ENCODE peak calls at places on chromosome X, in four cellular contexts. Z is K562, L is IMR-90, J is endothelial cell of umbilical vein. Q is an unnamed sample. For H3K9me1, the result is how much of the 10 kb centered on the place peaks cover.

GRCh38 chrX:46687619-46688018 is 71.3 kb downstream of the SLC9A7 start:
- DNase-seq in Z (no peak), J (no peak), L (peak), Q (no peak)

GRCh38 chrX:9816094-9816700 is 30.0 kb downstream of the SHROOM2 start:
- DNase-seq in L (no peak), Z (no peak), J (no peak), Q (no peak)

GRCh38 chrX:16222123-16222522 is 54.8 kb downstream of the MAGEB17 start:
- DNase-seq in J (no peak), L (peak), Z (no peak), Q (no peak)

GRCh38 chrX:48590203-48591103 is 6.8 kb upstream of the WDR13 start:
- DNase-seq in J (peak), Z (no peak), L (no peak), Q (no peak)

GRCh38 chrX:140503714-140504351 is 1.0 kb downstream of the SOX3 start:
- DNase-seq in L (peak), J (peak), Z (no peak), Q (no peak)

GRCh38 chrX:9071031-9071650 is 37.2 kb upstream of the FAM9B start:
- DNase-seq in L (peak), J (peak), Z (no peak), Q (no peak)

GRCh38 chrX:31435592-31435991 is 363.8 kb upstream of the FTHL17 start:
- DNase-seq in J (no peak), Z (no peak), L (peak), Q (no peak)

GRCh38 chrX:40644821-40645358 is 2.5 kb downstream of the CXorf38 start:
- DNase-seq in J (peak), L (peak), Z (peak), Q (no peak)

GRCh38 chrX:42664706-42665105 is 113.3 kb downstream of the PPP1R2C start:
- DNase-seq in L (no peak), J (no peak), Z (no peak), Q (no peak)

GRCh38 chrX:39936886-39937770 is 160.6 kb downstream of the BCOR start:
- DNase-seq in Z (peak), L (no peak), J (no peak), Q (no peak)

GRCh38 chrX:78753571-78753970 is 6.1 kb downstream of the LPAR4 start:
- DNase-seq in Z (no peak), J (no peak), L (no peak), Q (no peak)

GRCh38 chrX:39592776-39593175 is 505.0 kb downstream of the BCOR start:
- DNase-seq in J (no peak), L (no peak), Z (no peak), Q (no peak)

DNA sequence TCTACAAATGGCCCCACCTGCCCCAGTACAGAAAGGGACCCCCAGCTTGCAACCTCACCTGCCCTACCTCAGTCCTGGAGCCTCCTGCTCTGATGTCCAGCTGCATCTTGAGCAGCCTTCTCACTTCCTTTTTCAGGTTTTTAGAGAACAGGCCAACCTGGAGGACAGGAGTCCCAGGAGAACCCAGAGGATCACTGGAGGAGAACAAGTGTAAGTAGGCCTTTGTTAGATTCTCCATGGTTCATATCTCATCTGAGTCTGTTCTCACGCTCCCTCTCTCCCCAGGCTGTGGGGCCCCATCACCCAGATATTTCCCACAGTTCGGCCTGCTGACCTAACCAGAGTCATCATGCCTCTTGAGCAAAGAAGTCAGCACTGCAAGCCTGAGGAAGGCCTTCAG is 3.6 kb downstream of the MAGEA11 start:
- DNase-seq in Z (no peak), J (no peak), L (no peak), Q (no peak)
- H3K9me1 ChIP-seq in Z (under half), J (under half), L (under half), Q (under half)

GRCh38 chrX:146041741-146042140 is 224.1 kb downstream of the SLITRK2 start:
- DNase-seq in L (no peak), J (no peak), Z (no peak), Q (no peak)
- H3K9me1 ChIP-seq in L (under half), J (under half), Z (under half), Q (under half)

GRCh38 chrX:138710311-138710791 is 1.2 kb downstream of the FGF13 start:
- DNase-seq in L (no peak), J (no peak), Z (no peak), Q (no peak)
- H3K9me1 ChIP-seq in L (under half), J (under half), Z (under half), Q (under half)

GRCh38 chrX:134752558-134752957 is 94.3 kb upstream of the PLAC1 start:
- DNase-seq in Z (no peak), L (peak), J (no peak), Q (no peak)
- H3K9me1 ChIP-seq in Z (under half), L (under half), J (under half), Q (under half)

GRCh38 chrX:53950130-53950733 is 94.0 kb downstream of the PHF8 start:
- DNase-seq in L (no peak), J (no peak), Z (no peak), Q (no peak)
- H3K9me1 ChIP-seq in L (under half), J (under half), Z (under half), Q (under half)

DNA sequence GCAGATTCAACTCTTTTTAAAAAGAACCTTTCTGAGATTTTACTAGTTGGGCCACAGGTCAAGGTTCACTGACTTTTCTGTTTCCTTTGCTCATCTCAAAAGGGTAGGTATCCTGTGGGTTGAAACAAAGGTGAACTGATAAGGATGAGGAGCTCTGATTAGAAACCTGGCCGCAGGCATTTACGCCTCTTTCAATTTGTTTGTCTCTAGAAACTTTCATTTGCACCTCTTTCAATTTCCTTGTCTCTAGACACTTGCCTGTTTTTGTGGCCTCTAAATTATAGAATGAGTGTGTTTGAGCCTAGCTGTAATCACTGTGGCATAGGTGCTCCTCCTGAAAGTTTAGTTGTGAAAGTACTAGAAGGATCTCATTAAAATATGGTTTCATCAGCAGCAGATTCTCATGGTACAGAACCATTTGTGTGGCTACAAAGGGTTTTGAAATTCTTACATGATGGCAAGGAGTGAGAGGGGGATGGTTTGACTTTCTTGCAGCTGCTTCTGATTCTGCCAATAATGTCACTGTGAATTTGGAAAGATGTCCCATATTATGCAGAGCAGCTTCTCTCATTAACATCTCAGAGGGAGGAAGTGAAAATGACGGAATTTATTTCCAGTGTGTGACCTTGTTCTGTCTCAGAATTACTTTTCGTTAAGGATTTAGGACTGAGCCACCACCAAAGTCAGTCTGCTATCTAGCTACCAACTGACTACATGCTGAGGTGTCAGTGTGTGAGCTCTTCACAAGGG is 142.2 kb downstream of the SH2D1A start:
- DNase-seq in Z (no peak), L (no peak), J (no peak), Q (no peak)
- H3K9me1 ChIP-seq in Z (under half), L (under half), J (under half), Q (under half)

DNA sequence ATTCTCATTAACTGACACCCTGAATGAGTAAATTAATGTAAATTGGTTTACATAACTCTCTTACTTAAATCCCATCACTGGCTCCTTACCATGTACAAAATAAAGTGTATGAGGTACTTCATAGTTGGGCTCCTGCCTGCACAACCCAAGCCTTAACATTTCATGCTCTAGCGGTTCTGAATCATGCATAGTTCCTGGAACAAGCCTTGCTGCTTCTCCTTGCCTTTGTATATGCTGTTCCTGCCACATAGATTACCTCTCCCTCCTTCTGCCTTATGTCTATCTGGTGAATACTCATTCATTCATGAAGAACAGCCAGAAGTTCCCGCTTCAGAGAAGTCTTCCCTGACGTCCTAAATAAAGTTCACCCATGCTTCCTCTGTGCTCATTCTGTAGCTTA is 594.7 kb downstream of the SMARCA1 start:
- DNase-seq in J (no peak), Z (no peak), L (no peak), Q (no peak)
- H3K9me1 ChIP-seq in J (under half), Z (under half), L (under half), Q (under half)